ENCODE peak calls at places on chromosomes 16 and 17, in nine cellular contexts. F, G, C, T, R, V, B, X and I are unnamed samples.

GRCh38 chr17:69492410-69493071 is 78.0 kb downstream of the MAP2K6 start:
- DNase-seq in G (no peak), C (no peak), T (peak; percentile 93), B (no peak), X (no peak), V (peak; percentile 75), R (no peak), F (no peak), I (no peak)

GRCh38 chr17:40371261-40371929 is 6.9 kb upstream of the GJD3 start:
- DNase-seq in V (no peak), T (no peak), F (no peak), B (peak; percentile 62), G (no peak), R (no peak), C (no peak), X (no peak), I (no peak)

GRCh38 chr16:48503779-48504178 is 106.2 kb downstream of the N4BP1 start:
- DNase-seq in R (no peak), B (no peak), T (peak; percentile 77), X (no peak), F (no peak), V (peak; percentile 48), G (no peak), C (no peak), I (no peak)

GRCh38 chr16:19166500-19166899 is 1.5 kb upstream of the SYT17 start:
- DNase-seq in F (no peak), T (no peak), C (no peak), V (no peak), R (no peak), B (no peak), X (no peak), G (no peak), I (peak; percentile 34)

GRCh38 chr16:84842516-84843148 is 22.8 kb downstream of the CRISPLD2 start:
- DNase-seq in C (no peak), B (no peak), G (no peak), F (no peak), V (no peak), X (no peak), T (no peak), R (no peak), I (no peak)

GRCh38 chr17:80264048-80264792 is 3.6 kb downstream of the RNF213 start:
- DNase-seq in R (peak; percentile 37), G (no peak), F (no peak), B (peak; percentile 36), V (no peak), X (peak; percentile 36), C (peak; percentile 63), T (no peak), I (peak; percentile 7)

GRCh38 chr16:48602357-48603014 is 7.5 kb downstream of the N4BP1 start:
- DNase-seq in V (no peak), F (no peak), R (no peak), C (no peak), G (no peak), T (no peak), X (no peak), B (no peak), I (no peak)

GRCh38 chr17:17769869-17770361 is 66.9 kb downstream of the SREBF1 start:
- DNase-seq in G (no peak), B (no peak), V (no peak), F (no peak), T (no peak), R (no peak), X (no peak), C (no peak), I (no peak)

GRCh38 chr17:27245230-27245696 is 48.7 kb upstream of the WSB1 start:
- DNase-seq in R (peak; percentile 15), T (peak; percentile 79), V (peak; percentile 89), G (peak; percentile 80), X (peak; percentile 13), C (peak; percentile 41), B (peak; percentile 77), F (peak; percentile 12), I (peak; percentile 91)